ENCODE peak calls at places on chromosomes 2 and 18, in four cellular contexts. S, K, W and O are unnamed samples.

GRCh38 chr2:236342507-236342906 is 78.3 kb upstream of the ASB18 start:
- DNase-seq in S (no peak), K (no peak), W (no peak), O (no peak)

GRCh38 chr18:62288669-62289016 is 36.5 kb upstream of the TNFRSF11A start:
- DNase-seq in S (no peak), K (no peak), W (no peak), O (no peak)

GRCh38 chr2:179106342-179107178 is 56.6 kb upstream of the CCDC141 start:
- DNase-seq in S (peak; percentile 94), K (peak; percentile 99), W (peak; percentile 3), O (peak; percentile 40)

GRCh38 chr2:149410701-149411484 is 80.5 kb downstream of the LYPD6 start:
- DNase-seq in S (peak; percentile 8), K (peak; percentile 25), W (no peak), O (no peak)

GRCh38 chr2:206154197-206154596 is 5.0 kb downstream of the NDUFS1 start:
- DNase-seq in S (no peak), K (no peak), W (no peak), O (no peak)

GRCh38 chr2:190655113-190655512 is 6.2 kb downstream of the NAB1 start:
- DNase-seq in S (no peak), K (peak; percentile 20), W (no peak), O (no peak)

GRCh38 chr18:39274535-39274934 is 1708.9 kb upstream of the CELF4 start:
- DNase-seq in S (peak; percentile 45), K (peak; percentile 9), W (no peak), O (no peak)

GRCh38 chr2:57906152-57906732 is 140.4 kb upstream of the VRK2 start:
- DNase-seq in S (peak; percentile 69), K (peak; percentile 57), W (peak; percentile 49), O (no peak)

GRCh38 chr2:42843611-42844010 is 51.2 kb upstream of the HAAO start:
- DNase-seq in S (no peak), K (no peak), W (no peak), O (no peak)

GRCh38 chr18:46894124-46894523 is 23.2 kb downstream of the PIAS2 start:
- DNase-seq in S (no peak), K (no peak), W (no peak), O (no peak)

GRCh38 chr18:34709631-34710429 is at the start of gene DTNA:
- DNase-seq in S (peak; percentile 96), K (peak; percentile 72), W (peak; percentile 18), O (no peak)

GRCh38 chr2:68104111-68104835 is 41.5 kb upstream of the C1D start:
- DNase-seq in S (no peak), K (no peak), W (no peak), O (no peak)

GRCh38 chr2:99467390-99467789 is 22.4 kb downstream of the REV1 start:
- DNase-seq in S (no peak), K (no peak), W (no peak), O (no peak)

GRCh38 chr2:10493636-10494281 is 45.6 kb upstream of the ODC1 start:
- DNase-seq in S (peak; percentile 95), K (no peak), W (no peak), O (peak; percentile 67)

GRCh38 chr18:62420513-62421209 is 95.6 kb downstream of the TNFRSF11A start:
- DNase-seq in S (peak; percentile 65), K (peak; percentile 92), W (no peak), O (peak; percentile 76)

GRCh38 chr2:236776695-236777251 is 207.1 kb downstream of the ACKR3 start:
- DNase-seq in S (peak; percentile 35), K (peak; percentile 82), W (no peak), O (no peak)

GRCh38 chr2:154240921-154241379 is 369.2 kb downstream of the GALNT13 start:
- DNase-seq in S (no peak), K (no peak), W (no peak), O (no peak)

GRCh38 chr2:188629890-188630483 is 338.3 kb downstream of the GULP1 start:
- DNase-seq in S (peak; percentile 51), K (no peak), W (no peak), O (no peak)

GRCh38 chr2:9708683-9709538 is 78.1 kb upstream of the YWHAQ start:
- DNase-seq in S (no peak), K (no peak), W (no peak), O (no peak)

DNA sequence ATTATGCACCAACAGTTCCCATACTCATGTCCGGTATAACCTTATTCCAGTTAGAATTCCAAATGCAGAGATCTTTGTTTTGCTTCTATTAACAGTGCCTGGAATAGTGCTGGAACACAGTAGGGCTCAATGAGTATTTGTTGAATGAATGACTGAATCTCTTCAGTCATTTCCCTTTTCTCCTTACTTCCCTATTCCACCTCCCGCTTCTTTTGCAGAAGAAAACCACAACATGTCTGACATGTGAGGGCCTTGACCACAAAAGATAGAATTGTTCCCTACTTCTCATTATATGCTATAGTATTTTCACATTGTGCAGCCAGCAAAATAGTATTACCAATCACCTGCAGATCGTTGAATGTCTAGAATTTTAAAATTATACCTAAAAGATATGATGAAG is 19.5 kb upstream of the HNRNPLL start:
- DNase-seq in S (no peak), K (no peak), W (no peak), O (no peak)
- H3K9ac ChIP-seq in S (no peak overlapping the region), K (no peak overlapping the region), W (no peak overlapping the region), O (no peak overlapping the region)

DNA sequence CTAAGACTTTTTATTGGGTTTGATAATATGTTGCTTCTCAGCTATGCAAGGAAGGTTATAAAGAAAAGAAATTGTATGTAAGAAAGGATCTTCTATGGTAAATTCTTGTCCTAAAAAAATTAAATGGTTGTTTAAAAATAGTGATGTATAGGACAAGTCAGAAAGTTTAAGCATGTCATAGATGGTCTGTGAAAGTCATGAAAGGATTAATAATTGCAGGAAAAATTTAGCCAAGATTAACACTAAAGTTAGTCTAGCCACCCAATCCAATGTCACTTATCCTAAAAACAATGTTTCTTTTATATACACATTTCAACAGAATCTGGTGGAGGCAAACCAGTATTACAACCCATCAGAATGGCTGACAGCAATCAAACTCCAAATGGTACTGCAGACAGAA is 1046.7 kb upstream of the SLC39A10 start:
- DNase-seq in S (no peak), K (no peak), W (no peak), O (no peak)
- H3K9me3 ChIP-seq in S (peaks cover 7% of the 10 kb centered on the region), K (no peaks in the 10 kb centered on the region), W (no peaks in the 10 kb centered on the region), O (no peaks in the 10 kb centered on the region)

DNA sequence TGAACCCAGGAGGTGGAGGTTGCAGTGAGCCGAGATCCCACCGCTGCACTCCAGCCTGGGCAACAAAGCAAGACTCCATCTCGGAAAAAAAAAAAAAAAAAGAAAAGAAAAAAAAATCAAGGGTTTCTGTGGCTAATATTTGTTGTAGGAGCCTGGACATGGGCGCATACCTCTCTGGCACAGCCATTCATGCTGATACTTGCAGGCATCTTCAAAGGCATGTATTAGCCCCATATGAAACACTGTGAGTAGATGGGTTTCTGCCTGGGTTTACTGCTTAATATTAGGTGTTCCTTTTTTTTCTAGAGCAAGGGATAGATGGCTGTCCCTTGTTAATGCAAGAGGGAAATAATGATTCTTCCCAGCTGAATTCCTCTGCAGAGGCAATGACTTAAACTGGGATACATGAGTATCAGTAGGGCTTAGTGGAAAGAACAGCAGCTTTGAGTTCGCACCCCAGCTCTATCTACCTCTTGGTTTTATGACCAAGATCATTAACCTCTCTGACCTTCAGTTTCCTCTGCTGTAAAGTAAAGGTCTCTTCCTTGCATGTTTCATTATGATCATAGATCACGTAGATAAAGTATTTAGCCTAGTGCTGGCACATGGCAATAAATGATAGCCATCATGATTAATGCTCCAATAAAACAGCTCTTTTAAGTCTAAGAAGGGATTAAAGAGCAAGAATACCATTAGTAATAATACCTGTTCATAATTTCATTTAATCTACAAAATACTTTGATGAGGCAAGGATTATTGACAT is 4.5 kb upstream of the ATL2 start:
- DNase-seq in S (no peak), K (no peak), W (no peak), O (no peak)
- H3K27ac ChIP-seq in S (no peak overlapping the region), K (no peak overlapping the region), W (no peak overlapping the region), O (no peak overlapping the region)

GRCh38 chr18:59908790-59909189 is 9.0 kb downstream of the PMAIP1 start:
- DNase-seq in S (peak; percentile 52), K (no peak), W (no peak), O (no peak)
- H3K9ac ChIP-seq in S (peak overlapping the region; percentile 19), K (no peak overlapping the region), W (peak overlapping the region; percentile 28), O (no peak overlapping the region)

DNA sequence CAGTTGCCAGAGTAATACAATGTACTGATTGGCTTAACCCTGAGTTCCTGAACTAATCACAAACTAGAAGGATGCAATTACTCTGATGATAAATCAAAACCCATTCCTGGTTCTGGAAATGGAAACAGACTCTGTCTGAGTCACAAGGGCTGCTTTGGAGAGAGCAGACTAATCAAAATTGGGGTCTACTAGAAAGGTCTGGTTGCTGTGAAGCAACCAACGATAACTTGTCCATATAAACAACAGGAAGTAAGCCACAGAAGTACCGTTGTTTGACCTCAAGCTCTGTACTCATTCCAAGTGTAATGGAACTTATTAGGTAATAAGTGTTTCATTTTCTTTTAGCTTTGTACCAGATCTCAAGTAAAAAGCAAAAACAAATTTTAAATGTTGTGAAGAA is 49.7 kb downstream of the RASGRP3 start:
- DNase-seq in S (peak; percentile 43), K (peak; percentile 50), W (no peak), O (no peak)
- H3K9me3 ChIP-seq in S (no peaks in the 10 kb centered on the region), K (no peaks in the 10 kb centered on the region), W (no peaks in the 10 kb centered on the region), O (no peaks in the 10 kb centered on the region)

GRCh38 chr2:1748741-1749488 is 4.6 kb upstream of the PXDN start:
- DNase-seq in S (no peak), K (no peak), W (no peak), O (peak; percentile 4)

GRCh38 chr2:1749750-1750149 is 5.4 kb upstream of the PXDN start:
- DNase-seq in S (no peak), K (no peak), W (no peak), O (peak; percentile 7)

GRCh38 chr2:1748176-1748740 is 3.9 kb upstream of the PXDN start:
- DNase-seq in S (no peak), K (no peak), W (no peak), O (peak; percentile 6)

GRCh38 chr2:1750270-1750934 is 6.1 kb upstream of the PXDN start:
- DNase-seq in S (no peak), K (no peak), W (no peak), O (no peak)

DNA sequence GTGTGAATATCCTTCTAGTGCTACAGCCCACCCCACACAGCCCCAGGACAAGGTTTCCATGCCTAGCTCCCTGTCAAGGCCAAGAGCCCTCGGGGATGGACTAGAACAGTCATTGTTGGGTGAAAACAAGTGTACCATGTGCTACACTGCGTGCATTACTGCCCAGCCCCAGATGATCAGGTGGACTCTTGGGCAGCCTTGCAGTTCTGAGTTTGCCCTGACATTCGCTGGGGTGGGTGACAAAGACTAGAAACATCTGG is 5.1 kb upstream of the PXDN start:
- DNase-seq in S (no peak), K (no peak), W (no peak), O (peak; percentile 10)
- H3K27ac ChIP-seq in S (no peak overlapping the region), K (no peak overlapping the region), W (no peak overlapping the region), O (no peak overlapping the region)

DNA sequence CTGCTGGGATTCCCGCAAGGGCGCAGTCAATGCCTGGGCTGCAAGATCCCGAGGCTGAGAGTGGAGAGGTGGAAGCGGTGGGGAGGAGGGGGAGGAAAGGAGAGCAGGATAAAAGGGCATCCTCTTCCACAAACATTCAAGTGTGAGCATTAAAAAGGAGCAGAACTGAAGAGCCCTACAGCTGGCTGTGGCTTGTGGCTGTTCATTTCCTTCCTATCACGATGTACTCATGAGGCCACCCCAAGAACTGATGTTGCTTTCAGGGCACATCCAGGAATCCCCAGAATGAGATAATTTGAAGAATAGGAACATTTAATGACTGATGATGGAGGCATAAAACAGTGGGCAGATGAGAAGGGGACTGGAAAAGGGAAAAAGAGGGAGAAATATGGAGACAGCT is 230.8 kb upstream of the SMIM21 start:
- DNase-seq in S (no peak), K (no peak), W (no peak), O (no peak)
- H3K9ac ChIP-seq in S (no peak overlapping the region), K (no peak overlapping the region), W (no peak overlapping the region), O (no peak overlapping the region)